ENCODE peak calls at places on chromosome 9, in nine cellular contexts. X, C, O, P, W, Z, N, H and A are unnamed samples.

GRCh38 chr9:33443504-33444154 is 3.8 kb downstream of the AQP3 start:
- DNase-seq in X (no peak), C (no peak), O (no peak), P (no peak), W (no peak), Z (no peak), N (no peak), H (no peak), A (no peak)

GRCh38 chr9:123475407-123475806 is 119.4 kb downstream of the CRB2 start:
- DNase-seq in X (no peak), C (no peak), O (peak), P (no peak), W (no peak), Z (no peak), N (no peak), H (no peak), A (no peak)

GRCh38 chr9:11868795-11869194 is 824.4 kb upstream of the TYRP1 start:
- DNase-seq in X (no peak), C (no peak), O (no peak), P (no peak), W (no peak), Z (no peak), N (no peak), H (no peak), A (no peak)

GRCh38 chr9:88258012-88258411 is 119.7 kb upstream of the SPATA31C2 start:
- DNase-seq in X (peak), C (peak), O (no peak), P (peak), W (peak), Z (no peak), N (peak), H (no peak), A (peak)

GRCh38 chr9:98450486-98450885 is 195.0 kb upstream of the TBC1D2 start:
- DNase-seq in X (no peak), C (peak), O (no peak), P (no peak), W (peak), Z (no peak), N (no peak), H (no peak), A (peak)

GRCh38 chr9:20732118-20732517 is 48.1 kb downstream of the FOCAD start:
- DNase-seq in X (peak), C (no peak), O (no peak), P (no peak), W (peak), Z (peak), N (no peak), H (no peak), A (peak)

GRCh38 chr9:120924698-120925534 is 1.7 kb downstream of the TRAF1 start:
- DNase-seq in X (no peak), C (no peak), O (no peak), P (no peak), W (no peak), Z (no peak), N (no peak), H (no peak), A (no peak)

GRCh38 chr9:38423939-38424843 is at the start of gene IGFBPL1:
- DNase-seq in X (peak), C (no peak), O (no peak), P (peak), W (peak), Z (peak), N (no peak), H (peak), A (no peak)

GRCh38 chr9:134925011-134925511 is 7.3 kb upstream of the FCN1 start:
- DNase-seq in X (no peak), C (no peak), O (no peak), P (no peak), W (no peak), Z (no peak), N (no peak), H (peak), A (no peak)

GRCh38 chr9:3893519-3893918 is 367.7 kb upstream of the RFX3 start:
- DNase-seq in X (no peak), C (no peak), O (no peak), P (peak), W (no peak), Z (no peak), N (no peak), H (no peak), A (no peak)

GRCh38 chr9:18622186-18622836 is 148.4 kb downstream of the ADAMTSL1 start:
- DNase-seq in X (no peak), C (no peak), O (no peak), P (peak), W (no peak), Z (no peak), N (no peak), H (no peak), A (no peak)

GRCh38 chr9:88651682-88652633 is 117.0 kb downstream of the NXNL2 start:
- DNase-seq in X (peak), C (peak), O (no peak), P (peak), W (peak), Z (peak), N (peak), H (peak), A (peak)

GRCh38 chr9:27369591-27369990 is 72.6 kb upstream of the EQTN start:
- DNase-seq in X (no peak), C (no peak), O (no peak), P (no peak), W (no peak), Z (no peak), N (no peak), H (no peak), A (no peak)

DNA sequence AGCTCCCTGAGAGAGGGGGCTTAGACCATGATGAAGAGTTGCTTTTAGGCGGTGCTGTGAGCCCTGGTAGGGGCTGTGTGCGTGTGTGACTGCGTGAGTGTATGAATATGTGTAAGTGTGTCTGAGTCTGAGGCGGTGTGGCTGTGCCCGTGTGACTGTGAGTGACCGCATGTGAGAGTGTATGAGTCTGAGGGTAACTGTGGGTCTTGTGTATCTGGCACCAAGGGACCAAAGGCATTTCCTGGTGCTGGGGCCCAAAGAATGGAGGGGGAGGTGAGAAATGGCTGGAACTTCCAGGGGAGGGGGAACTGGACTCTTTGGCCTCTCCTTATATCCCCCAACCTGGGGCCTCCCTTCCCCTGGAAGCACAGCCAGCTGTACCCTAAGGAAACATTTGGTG is 1.1 kb downstream of the IL11RA start:
- DNase-seq in X (peak), C (peak), O (no peak), P (no peak), W (peak), Z (no peak), N (no peak), H (peak), A (no peak)
- H3K4me3 ChIP-seq in X (no peak), C (peak), O (no peak), P (no peak), W (peak), Z (no peak), N (peak), H (peak), A (no peak)

DNA sequence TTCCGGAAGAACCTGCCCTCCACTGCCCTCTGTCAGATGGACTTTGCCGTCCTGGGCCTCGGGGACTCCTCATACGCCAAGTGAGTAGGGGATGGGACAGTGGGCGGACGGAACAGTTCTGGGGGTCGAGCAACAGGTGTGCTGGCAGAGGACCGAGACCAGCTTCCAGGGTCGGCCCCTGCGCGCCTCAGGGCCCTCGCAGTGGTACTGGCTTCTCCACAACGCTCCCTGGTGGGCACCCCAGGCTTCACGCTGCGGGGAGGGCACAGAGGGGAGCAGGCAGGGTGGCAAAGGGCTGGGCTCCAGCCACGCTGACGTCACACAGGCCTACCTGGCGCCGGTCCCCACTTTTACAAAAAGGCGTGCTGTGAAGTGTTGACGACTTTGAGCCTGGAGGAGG is 7.0 kb downstream of the NDOR1 start:
- DNase-seq in X (no peak), C (no peak), O (no peak), P (no peak), W (no peak), Z (no peak), N (no peak), H (no peak), A (no peak)
- TF ChIP-seq CTCF in X (no peak), C (no peak), O (peak), P (no peak), W (no peak), Z (no peak), N (no peak), H (no peak), A (no peak)

DNA sequence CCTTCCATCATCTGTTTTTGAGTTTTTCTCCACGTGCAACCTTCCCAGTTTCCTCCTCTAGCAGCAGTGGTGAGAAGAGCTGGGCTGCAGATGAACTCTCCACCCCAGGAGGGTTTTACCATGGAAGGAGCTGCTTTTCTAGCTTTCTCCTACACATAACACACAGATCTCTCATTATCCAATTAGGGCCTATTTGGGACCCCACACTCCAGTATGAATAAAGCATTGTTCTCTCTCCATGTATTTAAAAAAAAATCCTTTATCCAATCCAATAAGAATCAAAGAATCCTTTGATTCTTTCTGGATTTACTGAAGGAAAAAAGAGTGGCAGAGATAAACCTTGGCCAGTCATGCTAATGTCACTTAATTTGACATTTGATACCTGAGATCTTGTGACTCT is 31.6 kb upstream of the NAA35 start:
- DNase-seq in X (no peak), C (no peak), O (no peak), P (no peak), W (no peak), Z (no peak), N (no peak), H (no peak), A (no peak)
- H3K4me3 ChIP-seq in X (no peak), C (no peak), O (no peak), P (no peak), W (no peak), Z (no peak), N (no peak), H (no peak), A (no peak)

DNA sequence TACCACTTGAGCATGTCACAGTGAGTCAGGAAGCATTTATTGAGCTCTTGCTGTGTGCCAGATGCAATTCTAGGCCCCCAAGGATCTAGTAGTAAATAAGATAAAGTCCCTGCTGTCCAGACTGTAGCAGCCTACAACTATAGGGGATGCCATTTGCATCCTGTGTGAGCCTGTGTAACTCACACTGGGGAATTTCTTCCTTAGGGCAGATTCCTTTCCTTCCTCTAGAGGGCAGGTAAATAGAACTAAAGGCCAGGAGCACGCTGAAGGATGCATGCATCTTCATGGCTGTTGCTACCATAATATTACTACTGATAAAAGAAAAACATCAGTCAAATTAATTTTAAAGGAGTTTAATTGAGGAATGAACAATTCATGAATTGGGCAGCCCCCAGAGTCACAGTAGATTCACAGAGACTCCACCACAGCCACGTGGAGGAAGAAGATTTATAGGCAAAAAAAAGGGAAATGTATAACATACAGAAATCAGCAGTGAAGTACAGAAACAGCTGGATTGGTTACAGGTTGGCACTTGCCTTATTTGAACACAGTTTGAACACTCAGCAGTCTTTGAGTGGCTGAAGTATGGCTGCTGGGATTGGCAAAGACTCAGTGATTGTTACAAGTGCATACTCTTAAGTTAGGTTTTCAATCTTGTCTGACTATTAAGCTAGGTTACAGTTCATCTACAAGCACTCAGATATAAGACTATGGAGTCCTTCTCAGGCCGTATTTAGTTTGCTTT is 98.9 kb downstream of the ACTL7B start:
- DNase-seq in X (no peak), C (no peak), O (no peak), P (no peak), W (no peak), Z (no peak), N (no peak), H (no peak), A (no peak)
- TF ChIP-seq CTCF in X (peak), C (peak), O (peak), P (no peak), W (peak), Z (peak), N (no peak), H (no peak), A (peak)

GRCh38 chr9:93450817-93451761 is at the start of gene FAM120A:
- DNase-seq in X (peak), C (peak), O (peak), P (peak), W (peak), Z (peak), N (peak), H (peak), A (peak)
- H3K4me3 ChIP-seq in X (peak), C (peak), O (peak), P (peak), W (peak), Z (peak), N (peak), H (peak), A (peak)

DNA sequence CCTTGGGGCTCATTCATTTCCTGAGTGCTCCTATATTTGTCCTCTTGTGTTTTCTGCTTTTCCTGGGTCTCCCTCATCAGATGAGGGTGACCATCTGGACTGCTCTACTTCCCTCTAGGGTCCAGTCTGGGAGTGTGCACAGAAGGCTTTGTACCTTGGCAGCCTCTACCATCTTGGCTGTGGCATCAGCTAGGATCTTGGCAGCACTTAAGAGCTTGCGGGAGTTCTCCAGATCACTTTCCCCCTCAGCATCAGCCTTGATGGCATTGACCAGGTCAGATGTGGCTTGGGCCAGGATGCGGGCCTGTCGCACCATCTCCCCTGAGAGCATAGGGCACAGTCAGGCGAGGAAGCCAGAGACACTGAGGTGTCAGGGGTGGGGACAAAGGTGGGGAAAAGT is 15.8 kb downstream of the TLN1 start:
- DNase-seq in X (no peak), C (no peak), O (no peak), P (no peak), W (no peak), Z (peak), N (no peak), H (no peak), A (no peak)
- TF ChIP-seq CTCF in X (no peak), C (no peak), O (no peak), P (no peak), W (peak), Z (no peak), N (no peak), H (peak), A (no peak)

DNA sequence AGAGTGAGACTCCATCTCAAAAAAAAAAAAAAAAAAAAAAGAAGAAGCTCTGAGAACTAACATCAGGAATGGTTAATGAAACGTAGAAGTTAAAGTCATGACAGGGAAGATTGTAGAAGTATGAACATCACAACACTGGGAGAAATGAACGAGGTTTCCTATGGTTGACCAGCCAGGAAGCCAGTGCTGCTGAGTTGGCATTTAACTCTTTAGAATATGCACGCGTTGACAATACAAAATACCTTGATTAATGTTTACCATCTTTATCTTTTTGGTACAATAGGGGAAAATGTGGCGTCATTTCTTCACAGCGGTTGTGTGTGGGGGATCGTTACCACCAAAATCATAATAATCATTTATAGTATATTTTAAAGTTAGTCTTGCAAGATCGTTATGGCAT is 32.0 kb downstream of the ABO start:
- DNase-seq in X (no peak), C (no peak), O (no peak), P (no peak), W (no peak), Z (no peak), N (no peak), H (no peak), A (no peak)
- H3K4me3 ChIP-seq in X (no peak), C (no peak), O (no peak), P (no peak), W (no peak), Z (no peak), N (no peak), H (no peak), A (no peak)

DNA sequence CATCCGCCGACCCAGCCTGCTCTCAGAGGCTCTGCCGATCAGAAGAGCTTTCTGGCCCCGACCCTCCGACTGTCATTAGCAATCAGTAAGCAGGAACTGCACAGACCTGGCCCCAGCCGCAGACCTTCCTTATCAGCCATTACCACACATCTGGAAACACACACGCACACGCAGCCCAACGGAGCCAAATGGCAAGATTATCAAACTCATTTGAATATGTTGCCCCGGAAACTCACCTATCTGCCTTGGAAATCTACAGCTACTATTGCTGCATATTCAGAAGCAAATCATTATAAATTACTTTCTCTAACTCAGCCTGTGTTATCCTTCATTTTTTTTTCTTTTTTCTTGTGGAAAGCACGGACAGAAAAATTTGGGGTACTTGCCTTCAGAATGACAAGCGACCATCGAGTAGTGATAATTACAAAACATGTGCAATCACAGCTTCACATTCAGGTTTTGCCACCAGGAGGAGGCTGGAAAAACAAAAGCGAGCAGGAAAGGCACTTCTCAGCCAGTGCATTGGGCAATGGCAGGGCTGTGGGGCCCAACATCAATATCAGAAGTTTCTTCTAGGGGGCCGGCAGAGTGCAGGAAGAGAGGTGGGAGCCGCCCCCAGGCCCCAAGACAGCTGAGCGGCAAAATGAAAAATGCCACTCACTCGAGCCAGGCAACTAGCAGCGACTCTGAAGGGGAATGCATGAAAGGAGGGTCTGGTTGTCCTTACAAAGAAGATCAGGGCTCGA is 122.3 kb downstream of the VAV2 start:
- DNase-seq in X (peak), C (peak), O (no peak), P (no peak), W (no peak), Z (no peak), N (no peak), H (no peak), A (no peak)
- TF ChIP-seq CTCF in X (peak), C (no peak), O (no peak), P (no peak), W (no peak), Z (no peak), N (no peak), H (no peak), A (no peak)